ENCODE peak calls at places on chromosomes 3 and 15, in six cellular contexts. V, N, G, P, K and J are unnamed samples.

GRCh38 chr3:144104679-144105078 is 133.1 kb downstream of the DIPK2A start:
- DNase-seq in V (no peak), N (no peak), G (no peak), P (no peak), K (no peak), J (no peak)

GRCh38 chr3:12967751-12968209 is 105.4 kb downstream of the IQSEC1 start:
- DNase-seq in V (peak), N (peak), G (peak), P (no peak), K (peak), J (peak)

GRCh38 chr3:47418167-47419082 is 37.6 kb downstream of the PTPN23 start:
- DNase-seq in V (no peak), N (no peak), G (no peak), P (no peak), K (no peak), J (no peak)

GRCh38 chr3:148600440-148600839 is 97.3 kb upstream of the AGTR1 start:
- DNase-seq in V (no peak), N (no peak), G (no peak), P (no peak), K (no peak), J (no peak)

GRCh38 chr3:49867871-49868321 is 1.8 kb downstream of the CAMKV start:
- DNase-seq in V (no peak), N (peak), G (peak), P (peak), K (peak), J (no peak)

GRCh38 chr3:45311953-45312795 is 76.2 kb upstream of the LARS2 start:
- DNase-seq in V (no peak), N (no peak), G (no peak), P (no peak), K (no peak), J (no peak)

GRCh38 chr3:188157971-188158370 is 4.0 kb downstream of the LPP start:
- DNase-seq in V (no peak), N (no peak), G (no peak), P (no peak), K (no peak), J (no peak)

GRCh38 chr3:78941587-78941986 is 826.2 kb downstream of the ROBO1 start:
- DNase-seq in V (no peak), N (peak), G (peak), P (peak), K (no peak), J (no peak)

GRCh38 chr3:46845397-46845859 is 17.8 kb downstream of the MYL3 start:
- DNase-seq in V (no peak), N (peak), G (peak), P (no peak), K (no peak), J (no peak)

GRCh38 chr3:172140499-172141391 is 101.4 kb downstream of the FNDC3B start:
- DNase-seq in V (no peak), N (peak), G (peak), P (peak), K (no peak), J (no peak)

GRCh38 chr3:86787091-86787490 is 203.9 kb downstream of the VGLL3 start:
- DNase-seq in V (no peak), N (peak), G (peak), P (no peak), K (no peak), J (no peak)

GRCh38 chr3:123605789-123606234 is 21.0 kb upstream of the HACD2 start:
- DNase-seq in V (no peak), N (no peak), G (peak), P (peak), K (no peak), J (no peak)

GRCh38 chr3:10983219-10983916 is 9.2 kb upstream of the SLC6A1 start:
- DNase-seq in V (no peak), N (peak), G (peak), P (peak), K (peak), J (peak)

GRCh38 chr3:32392530-32393302 is 1.1 kb downstream of the CMTM7 start:
- DNase-seq in V (no peak), N (peak), G (peak), P (peak), K (peak), J (no peak)

GRCh38 chr3:144590854-144591253 is 619.2 kb downstream of the DIPK2A start:
- DNase-seq in V (no peak), N (peak), G (peak), P (peak), K (no peak), J (no peak)

GRCh38 chr3:30368978-30369377 is 237.4 kb upstream of the TGFBR2 start:
- DNase-seq in V (no peak), N (peak), G (no peak), P (peak), K (no peak), J (no peak)

GRCh38 chr3:171541647-171542046 is 81.4 kb upstream of the TNIK start:
- DNase-seq in V (no peak), N (no peak), G (no peak), P (no peak), K (no peak), J (no peak)

GRCh38 chr3:159560214-159561004 is 428.2 kb upstream of the IL12A start:
- DNase-seq in V (no peak), N (no peak), G (no peak), P (no peak), K (no peak), J (no peak)

GRCh38 chr15:55654541-55654940 is 66.4 kb upstream of the PYGO1 start:
- DNase-seq in V (no peak), N (no peak), G (no peak), P (no peak), K (no peak), J (no peak)

GRCh38 chr3:87088984-87089841 is 98.3 kb upstream of the VGLL3 start:
- DNase-seq in V (no peak), N (peak), G (no peak), P (no peak), K (peak), J (no peak)

GRCh38 chr15:54687628-54688027 is 509.1 kb downstream of the RSL24D1 start:
- DNase-seq in V (no peak), N (no peak), G (no peak), P (peak), K (no peak), J (no peak)

GRCh38 chr3:175238848-175239247 is 379.7 kb downstream of the NAALADL2 start:
- DNase-seq in V (no peak), N (no peak), G (no peak), P (no peak), K (no peak), J (peak)

GRCh38 chr3:56590814-56591213 is 33.8 kb downstream of the CCDC66 start:
- DNase-seq in V (no peak), N (no peak), G (no peak), P (peak), K (no peak), J (no peak)

GRCh38 chr3:101963902-101964362 is 114.6 kb downstream of the NFKBIZ start:
- DNase-seq in V (no peak), N (peak), G (peak), P (peak), K (peak), J (no peak)

GRCh38 chr3:48564022-48564421 is 441 bp upstream of the UCN2 start:
- DNase-seq in V (no peak), N (peak), G (peak), P (peak), K (peak), J (no peak)

GRCh38 chr15:99590913-99591646 is 25.3 kb downstream of the MEF2A start:
- DNase-seq in V (no peak), N (no peak), G (no peak), P (no peak), K (no peak), J (no peak)

GRCh38 chr15:39976291-39977274 is 42.7 kb downstream of the EIF2AK4 start:
- DNase-seq in V (no peak), N (peak), G (no peak), P (no peak), K (no peak), J (peak)